ENCODE peak calls at places on chromosomes 7 and 10, in six cellular contexts. T is A549, I is Peyer's patch, K is ovary, Z is tibial nerve, R is suprapubic skin. D is an unnamed sample.

GRCh38 chr7:123941391-123942180 is 16.5 kb downstream of the SPAM1 start:
- DNase-seq in I (no peak), T (no peak), R (no peak), K (no peak), Z (no peak), D (no peak)

GRCh38 chr10:89092981-89093380 is 102.4 kb downstream of the FAS start:
- DNase-seq in R (no peak), Z (no peak), I (no peak), T (no peak), K (no peak), D (no peak)

GRCh38 chr7:148230341-148230740 is 360.2 kb upstream of the C7orf33 start:
- DNase-seq in I (no peak), R (no peak), K (no peak), Z (no peak), T (no peak), D (no peak)

GRCh38 chr10:111316607-111317006 is 239.8 kb downstream of the ADRA2A start:
- DNase-seq in R (no peak), T (no peak), Z (no peak), I (no peak), K (no peak), D (no peak)

GRCh38 chr10:119095648-119096047 is 8.3 kb upstream of the DENND10 start:
- DNase-seq in R (no peak), Z (no peak), I (no peak), K (no peak), T (no peak), D (peak; percentile 3)

GRCh38 chr7:87411186-87411585 is 64.3 kb downstream of the ABCB4 start:
- DNase-seq in Z (no peak), T (no peak), R (no peak), K (no peak), I (no peak), D (no peak)

GRCh38 chr7:2838873-2839578 is 5.1 kb downstream of the GNA12 start:
- DNase-seq in K (no peak), T (no peak), R (no peak), I (peak; percentile 69), Z (no peak), D (no peak)

GRCh38 chr7:138000081-138000701 is 1.7 kb downstream of the CREB3L2 start:
- DNase-seq in Z (peak; percentile 55), T (no peak), R (peak; percentile 74), K (peak; percentile 54), I (no peak), D (peak; percentile 83)

GRCh38 chr10:70424320-70424719 is 17.2 kb downstream of the NODAL start:
- DNase-seq in Z (no peak), I (no peak), K (no peak), T (no peak), R (no peak), D (no peak)

GRCh38 chr7:3244241-3244814 is 56.7 kb upstream of the SDK1 start:
- DNase-seq in I (no peak), T (peak; percentile 66), K (no peak), Z (no peak), R (no peak), D (no peak)

GRCh38 chr7:6436385-6436685 is 11.4 kb downstream of the DAGLB start:
- DNase-seq in T (no peak), K (no peak), Z (no peak), R (no peak), I (peak; percentile 49), D (no peak)

GRCh38 chr10:131516285-131516684 is 204.8 kb upstream of the TCERG1L start:
- DNase-seq in R (no peak), I (no peak), T (no peak), Z (no peak), K (no peak), D (no peak)
- H3K27ac ChIP-seq in R (no peak overlapping the region), I (no peak overlapping the region), T (no peak overlapping the region), Z (no peak overlapping the region), K (no peak overlapping the region), D (no peak overlapping the region)

DNA sequence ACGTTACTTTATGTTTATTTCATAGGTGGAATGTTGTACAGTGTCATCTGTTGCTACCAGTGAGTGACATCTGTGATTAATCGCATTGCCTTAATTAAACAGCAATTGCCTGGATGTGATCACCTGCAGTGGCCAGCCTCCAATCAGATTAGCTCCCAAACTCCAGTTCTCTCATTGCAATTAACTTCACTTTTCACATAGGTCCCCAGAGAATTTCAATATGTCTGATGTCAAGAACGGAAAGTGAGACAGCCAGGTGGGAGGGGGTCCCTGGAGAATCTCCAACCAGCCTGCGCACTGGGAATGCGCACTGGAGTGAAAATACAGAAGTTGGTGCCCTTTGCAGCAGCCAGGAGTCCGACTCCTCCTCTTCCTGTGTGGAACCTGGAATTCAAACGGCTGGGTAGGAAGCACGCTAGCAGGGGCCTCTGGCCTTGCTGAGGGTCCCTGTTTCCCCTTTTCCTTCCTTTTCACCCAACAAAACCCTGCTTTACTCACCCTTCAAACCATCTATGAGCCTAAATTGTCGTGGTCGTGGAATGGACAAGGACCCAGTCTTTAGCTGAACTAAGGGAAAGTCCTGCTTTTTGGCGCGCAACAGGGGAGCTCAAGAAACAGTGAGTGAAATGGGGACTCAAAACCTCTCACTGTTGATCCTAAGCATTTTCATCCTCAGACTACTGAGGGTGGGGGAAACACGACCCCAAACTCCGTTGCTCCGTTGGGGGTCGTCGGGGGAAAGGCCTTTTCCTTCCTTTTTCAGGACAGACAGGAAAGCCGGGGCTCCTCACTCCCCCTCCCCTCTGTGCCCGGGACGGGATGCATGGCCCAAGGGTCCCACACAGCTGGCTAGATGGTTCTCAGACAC is 1355.5 kb upstream of the LRRTM3 start:
- DNase-seq in R (no peak), Z (no peak), I (no peak), T (peak; percentile 12), K (peak; percentile 26), D (no peak)
- TF ChIP-seq POLR2A in R (no peak), Z (no peak), I (no peak), T (peak; percentile 60), K (no peak), D (no peak)

DNA sequence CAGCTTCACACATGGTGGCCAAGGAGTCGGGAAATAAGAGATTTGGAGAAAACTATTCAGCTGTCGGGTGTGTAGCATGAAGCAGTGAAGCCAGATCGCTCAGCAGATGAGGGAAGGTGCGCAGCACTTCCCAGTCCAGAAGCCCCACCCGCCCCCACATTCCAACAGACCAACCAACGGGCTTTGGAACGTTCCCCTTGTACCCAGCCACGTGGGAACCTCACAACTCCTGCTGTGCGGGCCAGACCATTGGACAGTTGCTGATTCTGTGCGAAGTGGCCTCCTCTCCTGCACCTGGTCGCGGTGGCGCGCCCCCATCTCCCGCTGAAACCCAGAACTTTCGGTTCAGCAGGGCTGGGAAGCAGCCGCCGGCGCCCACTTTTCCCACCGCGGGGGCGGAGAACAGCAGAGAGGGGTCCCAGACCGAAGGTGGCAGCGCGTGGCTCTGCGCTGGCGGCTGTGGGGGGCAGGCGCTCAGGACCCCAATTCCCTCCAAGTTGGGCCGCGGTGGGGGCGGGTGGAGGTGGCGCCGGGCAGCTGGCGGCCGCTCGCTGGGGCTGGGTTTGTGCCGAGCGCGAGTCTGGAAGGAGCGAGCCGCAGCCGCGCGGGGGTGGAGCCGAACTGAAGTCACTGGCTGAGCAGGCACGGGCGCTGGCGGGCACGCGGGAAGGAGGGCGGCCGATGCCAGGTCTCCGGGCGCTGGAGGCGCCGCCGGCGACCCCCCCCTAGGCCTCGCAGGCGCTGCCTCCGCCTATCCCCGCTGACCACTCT is 1301.5 kb upstream of the SORCS1 start:
- DNase-seq in Z (no peak), I (no peak), K (no peak), R (peak; percentile 69), T (no peak), D (peak; percentile 70)
- H3K4me3 ChIP-seq in Z (peak overlapping the region; percentile 59), I (peak overlapping the region; percentile 41), K (peak overlapping the region; percentile 58), R (peak overlapping the region; percentile 57), T (no peak overlapping the region), D (peak overlapping the region; percentile 58)

GRCh38 chr7:93284908-93285307 is 52.7 kb downstream of the VPS50 start:
- DNase-seq in Z (no peak), K (no peak), T (no peak), R (no peak), I (no peak), D (no peak)
- H3K27ac ChIP-seq in Z (no peak overlapping the region), K (no peak overlapping the region), T (no peak overlapping the region), R (no peak overlapping the region), I (no peak overlapping the region), D (no peak overlapping the region)

DNA sequence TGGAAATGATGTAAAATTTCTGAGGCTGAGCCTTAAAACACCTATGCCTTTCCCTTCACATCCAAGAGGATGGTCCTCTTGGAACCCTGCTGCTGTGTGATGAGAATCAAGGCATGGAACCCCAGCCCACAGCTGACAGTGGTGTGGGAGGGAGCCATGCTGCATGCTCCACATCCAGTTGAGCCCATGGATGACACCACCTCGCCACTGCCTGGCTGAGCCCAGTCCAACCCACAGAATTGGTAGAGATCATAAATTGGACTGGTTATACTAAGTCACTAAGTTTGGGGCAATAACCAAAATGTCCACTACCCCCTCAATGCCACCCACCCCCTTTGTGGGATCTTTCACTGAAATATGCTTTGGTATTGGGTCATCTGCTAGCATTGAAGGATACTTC is 45.9 kb upstream of the C10orf90 start:
- DNase-seq in I (no peak), T (no peak), R (no peak), K (no peak), Z (no peak), D (no peak)
- TF ChIP-seq POLR2A in I (no peak), T (no peak), R (no peak), K (no peak), Z (no peak), D (no peak)

GRCh38 chr7:74606101-74606908 is 51.2 kb upstream of the GTF2I start:
- DNase-seq in K (no peak), R (no peak), Z (no peak), I (peak; percentile 58), T (no peak), D (peak; percentile 76)
- H3K4me3 ChIP-seq in K (peak overlapping the region; percentile 40), R (peak overlapping the region; percentile 42), Z (peak overlapping the region; percentile 53), I (peak overlapping the region; percentile 68), T (peak overlapping the region; percentile 27), D (peak overlapping the region; percentile 46)

GRCh38 chr10:99660662-99661369 is 1.5 kb downstream of the ENTPD7 start:
- DNase-seq in Z (no peak), K (no peak), R (no peak), I (no peak), T (no peak), D (no peak)

GRCh38 chr10:99658622-99659030 is 683 bp upstream of the ENTPD7 start:
- DNase-seq in T (no peak), R (peak; percentile 65), K (peak; percentile 16), I (peak; percentile 70), Z (peak; percentile 16), D (no peak)

GRCh38 chr10:99661370-99661749 is 2.1 kb downstream of the ENTPD7 start:
- DNase-seq in Z (no peak), T (peak; percentile 37), R (no peak), K (no peak), I (no peak), D (no peak)

GRCh38 chr10:99659031-99659867 is at the start of gene ENTPD7:
- DNase-seq in R (peak; percentile 95), T (peak; percentile 99), I (peak; percentile 91), K (peak; percentile 87), Z (peak; percentile 79), D (peak; percentile 96)

GRCh38 chr10:99659868-99660366 is 608 bp downstream of the ENTPD7 start:
- DNase-seq in K (no peak), Z (no peak), R (no peak), I (no peak), T (no peak), D (no peak)
- H3K27ac ChIP-seq in K (no peak overlapping the region), Z (no peak overlapping the region), R (peak overlapping the region; percentile 75), I (peak overlapping the region; percentile 87), T (peak overlapping the region; percentile 90), D (peak overlapping the region; percentile 63)

D was measured in sigmoid colon.